ENCODE peak calls at places on chromosomes 7 and 10, in five cellular contexts. One of them, this sample, is unnamed. For H3K4me1, the result is how much of the 10 kb centered on the place peaks cover.

GRCh38 chr10:78520737-78521430 is 487.2 kb downstream of the RPS24 start:
- DNase-seq in transverse colon: no peak
- DNase-seq in A549: peak
- DNase-seq in tibial nerve: no peak
- DNase-seq in IMR-90: peak
- DNase-seq in this sample: no peak

GRCh38 chr10:110165867-110166266 is 41.5 kb upstream of the MXI1 start:
- DNase-seq in A549: no peak
- DNase-seq in tibial nerve: no peak
- DNase-seq in IMR-90: no peak
- DNase-seq in transverse colon: no peak
- DNase-seq in this sample: no peak

GRCh38 chr10:26448292-26448691 is 10.2 kb downstream of the APBB1IP start:
- DNase-seq in IMR-90: no peak
- DNase-seq in A549: no peak
- DNase-seq in tibial nerve: no peak
- DNase-seq in transverse colon: no peak
- DNase-seq in this sample: no peak

GRCh38 chr7:46571996-46572395 is 650.9 kb upstream of the IGFBP3 start:
- DNase-seq in A549: no peak
- DNase-seq in IMR-90: no peak
- DNase-seq in tibial nerve: no peak
- DNase-seq in transverse colon: no peak
- DNase-seq in this sample: no peak

GRCh38 chr7:2321020-2321419 is 6.8 kb upstream of the SNX8 start:
- DNase-seq in IMR-90: peak
- DNase-seq in tibial nerve: no peak
- DNase-seq in A549: peak
- DNase-seq in transverse colon: no peak
- DNase-seq in this sample: no peak

GRCh38 chr7:108167460-108167859 is 37.3 kb upstream of the LAMB4 start:
- DNase-seq in tibial nerve: no peak
- DNase-seq in A549: no peak
- DNase-seq in transverse colon: no peak
- DNase-seq in IMR-90: peak
- DNase-seq in this sample: no peak

GRCh38 chr10:98332623-98333269 is 64.8 kb upstream of the LOXL4 start:
- DNase-seq in tibial nerve: no peak
- DNase-seq in IMR-90: peak
- DNase-seq in A549: peak
- DNase-seq in transverse colon: no peak
- DNase-seq in this sample: no peak

GRCh38 chr7:5780801-5781496 is 514 bp downstream of the RNF216 start:
- DNase-seq in transverse colon: peak
- DNase-seq in A549: peak
- DNase-seq in tibial nerve: no peak
- DNase-seq in IMR-90: no peak
- DNase-seq in this sample: peak

GRCh38 chr10:43862756-43863155 is 214.1 kb upstream of the ZNF32 start:
- DNase-seq in IMR-90: no peak
- DNase-seq in tibial nerve: no peak
- DNase-seq in transverse colon: no peak
- DNase-seq in A549: no peak
- DNase-seq in this sample: no peak

GRCh38 chr7:132709971-132710567 is 133.8 kb upstream of the PLXNA4 start:
- DNase-seq in A549: peak
- DNase-seq in transverse colon: no peak
- DNase-seq in IMR-90: peak
- DNase-seq in tibial nerve: no peak
- DNase-seq in this sample: no peak

GRCh38 chr7:41788556-41788955 is 85.7 kb upstream of the INHBA start:
- DNase-seq in tibial nerve: no peak
- DNase-seq in transverse colon: no peak
- DNase-seq in A549: no peak
- DNase-seq in IMR-90: no peak
- DNase-seq in this sample: no peak

GRCh38 chr7:22943997-22944396 is 69.9 kb downstream of the HYCC1 start:
- DNase-seq in transverse colon: no peak
- DNase-seq in IMR-90: peak
- DNase-seq in A549: no peak
- DNase-seq in tibial nerve: no peak
- DNase-seq in this sample: no peak

GRCh38 chr7:50588937-50589336 is 23.7 kb upstream of the DDC start:
- DNase-seq in A549: peak
- DNase-seq in transverse colon: no peak
- DNase-seq in tibial nerve: no peak
- DNase-seq in IMR-90: no peak
- DNase-seq in this sample: no peak

GRCh38 chr7:100483101-100483727 is 513 bp upstream of the NYAP1 start:
- DNase-seq in IMR-90: peak
- DNase-seq in tibial nerve: no peak
- DNase-seq in transverse colon: peak
- DNase-seq in A549: peak
- DNase-seq in this sample: no peak

GRCh38 chr10:103641326-103641725 is 147.8 kb downstream of the NEURL1 start:
- DNase-seq in transverse colon: no peak
- DNase-seq in IMR-90: no peak
- DNase-seq in tibial nerve: no peak
- DNase-seq in A549: no peak
- DNase-seq in this sample: no peak

GRCh38 chr7:126185959-126186580 is 1066.7 kb downstream of the GRM8 start:
- DNase-seq in A549: no peak
- DNase-seq in transverse colon: no peak
- DNase-seq in IMR-90: no peak
- DNase-seq in tibial nerve: no peak
- DNase-seq in this sample: no peak

GRCh38 chr10:52314822-52315552 is 906 bp downstream of the DKK1 start:
- DNase-seq in A549: peak
- DNase-seq in tibial nerve: no peak
- DNase-seq in transverse colon: peak
- DNase-seq in IMR-90: peak
- DNase-seq in this sample: no peak

GRCh38 chr7:76292206-76292573 is 10.3 kb upstream of the HSPB1 start:
- DNase-seq in IMR-90: no peak
- DNase-seq in tibial nerve: no peak
- DNase-seq in transverse colon: no peak
- DNase-seq in A549: no peak
- DNase-seq in this sample: no peak

GRCh38 chr7:30684351-30684750 is 2.1 kb upstream of the CRHR2 start:
- DNase-seq in IMR-90: no peak
- DNase-seq in tibial nerve: no peak
- DNase-seq in transverse colon: no peak
- DNase-seq in A549: no peak
- DNase-seq in this sample: no peak

GRCh38 chr10:33277135-33277536 is 57.3 kb downstream of the NRP1 start:
- DNase-seq in transverse colon: no peak
- DNase-seq in IMR-90: peak
- DNase-seq in A549: peak
- DNase-seq in tibial nerve: peak
- DNase-seq in this sample: peak

GRCh38 chr10:75404335-75405200 is 3.0 kb upstream of the ZNF503 start:
- DNase-seq in transverse colon: peak
- DNase-seq in tibial nerve: no peak
- DNase-seq in IMR-90: no peak
- DNase-seq in A549: no peak
- DNase-seq in this sample: peak

GRCh38 chr10:69232252-69232651 is 12.1 kb downstream of the HKDC1 start:
- DNase-seq in tibial nerve: no peak
- DNase-seq in A549: peak
- DNase-seq in transverse colon: peak
- DNase-seq in IMR-90: peak
- DNase-seq in this sample: no peak

GRCh38 chr7:134327896-134328295 is 11.2 kb upstream of the SLC35B4 start:
- DNase-seq in IMR-90: peak
- DNase-seq in transverse colon: peak
- DNase-seq in tibial nerve: no peak
- DNase-seq in A549: peak
- DNase-seq in this sample: peak

GRCh38 chr10:34213193-34213804 is 601.8 kb downstream of the PARD3 start:
- DNase-seq in tibial nerve: no peak
- DNase-seq in A549: no peak
- DNase-seq in transverse colon: peak
- DNase-seq in IMR-90: no peak
- DNase-seq in this sample: no peak

GRCh38 chr7:6256709-6257535 is 15.5 kb downstream of the CYTH3 start:
- DNase-seq in A549: no peak
- DNase-seq in transverse colon: peak
- DNase-seq in tibial nerve: peak
- DNase-seq in IMR-90: peak
- DNase-seq in this sample: no peak

GRCh38 chr7:30238721-30239441 is 45.5 kb upstream of the ZNRF2 start:
- DNase-seq in A549: peak
- DNase-seq in tibial nerve: peak
- DNase-seq in transverse colon: peak
- DNase-seq in IMR-90: no peak
- DNase-seq in this sample: peak

GRCh38 chr7:1242601-1243289 is 10.1 kb downstream of the UNCX start:
- DNase-seq in transverse colon: no peak
- DNase-seq in tibial nerve: no peak
- DNase-seq in IMR-90: no peak
- DNase-seq in A549: no peak
- DNase-seq in this sample: no peak

GRCh38 chr7:130273081-130273699 is 6.5 kb downstream of the CPA2 start:
- DNase-seq in transverse colon: no peak
- DNase-seq in IMR-90: peak
- DNase-seq in A549: no peak
- DNase-seq in tibial nerve: no peak
- DNase-seq in this sample: no peak

GRCh38 chr7:75756340-75757297 is 15.4 kb downstream of the CCL26 start:
- DNase-seq in A549: peak
- DNase-seq in IMR-90: peak
- DNase-seq in tibial nerve: no peak
- DNase-seq in transverse colon: no peak
- DNase-seq in this sample: no peak

GRCh38 chr7:100371561-100372171 is 1.6 kb upstream of the PILRA start:
- DNase-seq in A549: no peak
- DNase-seq in transverse colon: no peak
- DNase-seq in IMR-90: no peak
- DNase-seq in tibial nerve: no peak
- DNase-seq in this sample: no peak

GRCh38 chr10:97821308-97822038 is 28.2 kb upstream of the GOLGA7B start:
- DNase-seq in IMR-90: no peak
- DNase-seq in tibial nerve: no peak
- DNase-seq in A549: no peak
- DNase-seq in transverse colon: no peak
- DNase-seq in this sample: no peak

GRCh38 chr7:4794591-4795350 is 19.3 kb downstream of the AP5Z1 start:
- DNase-seq in tibial nerve: no peak
- DNase-seq in A549: no peak
- DNase-seq in transverse colon: no peak
- DNase-seq in IMR-90: no peak
- DNase-seq in this sample: no peak

GRCh38 chr7:14340415-14341079 is 351.1 kb upstream of the ETV1 start:
- DNase-seq in A549: no peak
- DNase-seq in tibial nerve: no peak
- DNase-seq in transverse colon: no peak
- DNase-seq in IMR-90: no peak
- DNase-seq in this sample: no peak

GRCh38 chr7:55484241-55484640 is 88.1 kb downstream of the VOPP1 start:
- DNase-seq in tibial nerve: no peak
- DNase-seq in transverse colon: no peak
- DNase-seq in A549: no peak
- DNase-seq in IMR-90: no peak
- DNase-seq in this sample: no peak

GRCh38 chr7:74288034-74288881 is 949 bp upstream of the CLIP2 start:
- DNase-seq in tibial nerve: no peak
- DNase-seq in IMR-90: no peak
- DNase-seq in A549: no peak
- DNase-seq in transverse colon: no peak
- DNase-seq in this sample: no peak
- TF ChIP-seq POLR2A in tibial nerve: no peak
- TF ChIP-seq POLR2A in IMR-90: no peak
- TF ChIP-seq POLR2A in A549: no peak
- TF ChIP-seq POLR2A in transverse colon: peak
- TF ChIP-seq POLR2A in this sample: no peak

DNA sequence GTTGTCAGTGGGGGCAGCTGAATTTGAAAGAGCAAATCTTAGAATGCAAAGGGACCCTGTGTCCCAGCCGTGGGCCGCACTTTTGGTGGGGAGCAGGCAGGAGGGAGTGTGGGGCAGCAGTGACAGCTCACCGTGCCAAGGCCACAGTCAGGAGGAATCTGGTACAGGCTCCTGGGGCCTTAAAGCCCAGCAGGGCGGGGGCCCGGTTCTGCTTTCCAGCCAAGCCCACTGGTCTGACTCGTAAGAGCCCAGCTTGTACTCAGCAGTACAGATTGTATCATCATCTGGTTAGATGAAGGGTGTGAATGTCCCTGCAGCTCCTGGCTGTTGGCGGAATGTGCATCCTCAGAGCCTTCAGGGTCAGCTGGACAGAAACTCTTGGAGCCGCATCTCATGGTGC is 30.5 kb upstream of the TRIM8 start:
- DNase-seq in transverse colon: no peak
- DNase-seq in A549: no peak
- DNase-seq in tibial nerve: no peak
- DNase-seq in IMR-90: peak
- DNase-seq in this sample: no peak
- H3K4me1 ChIP-seq in transverse colon: under half
- H3K4me1 ChIP-seq in A549: under half
- H3K4me1 ChIP-seq in tibial nerve: under half
- H3K4me1 ChIP-seq in IMR-90: under half
- H3K4me1 ChIP-seq in this sample: under half

GRCh38 chr10:72085166-72085565 is 3.2 kb downstream of the SPOCK2 start:
- DNase-seq in A549: no peak
- DNase-seq in IMR-90: no peak
- DNase-seq in tibial nerve: no peak
- DNase-seq in transverse colon: no peak
- DNase-seq in this sample: no peak
- H3K27ac ChIP-seq in A549: no peak
- H3K27ac ChIP-seq in IMR-90: no peak
- H3K27ac ChIP-seq in tibial nerve: no peak
- H3K27ac ChIP-seq in transverse colon: no peak
- H3K27ac ChIP-seq in this sample: no peak

DNA sequence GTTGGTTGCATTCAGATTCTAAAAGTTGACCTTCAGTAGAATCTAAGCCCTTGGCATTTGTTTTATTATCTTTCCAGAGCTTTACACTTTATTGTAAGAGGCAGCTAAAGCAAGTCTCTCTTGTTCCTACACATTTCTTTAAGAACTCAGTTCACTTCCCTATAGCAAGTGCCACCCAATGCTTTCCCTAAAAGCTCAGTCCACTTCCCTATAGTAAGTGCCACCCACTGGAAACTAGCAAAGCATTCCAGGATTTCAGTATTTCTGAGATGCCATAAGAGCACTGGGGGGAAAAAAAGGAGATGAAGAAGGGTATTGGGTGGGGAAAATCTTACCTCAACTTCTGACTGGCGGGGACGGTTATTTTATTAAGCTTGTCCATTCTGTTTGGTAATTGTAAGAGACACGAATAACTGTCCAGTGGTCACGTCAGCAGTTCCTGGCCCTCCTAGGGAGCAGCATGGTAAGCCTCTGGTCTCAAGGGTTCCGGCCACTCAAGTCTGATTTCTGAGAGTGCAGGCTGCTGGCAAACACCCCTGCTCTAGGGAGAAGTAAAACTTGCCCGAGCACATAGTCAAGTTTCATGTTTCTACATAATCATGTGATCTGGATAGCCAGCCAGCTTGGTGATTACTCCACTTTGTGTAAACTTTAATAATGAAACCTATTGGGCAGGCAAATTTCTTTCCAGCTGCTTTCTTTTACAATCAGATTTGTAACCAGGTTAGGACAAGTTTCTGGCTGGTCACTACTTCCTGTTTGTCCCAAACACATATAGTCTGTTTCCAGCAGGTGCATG is at the start of gene BLNK:
- DNase-seq in transverse colon: peak
- DNase-seq in A549: no peak
- DNase-seq in tibial nerve: peak
- DNase-seq in IMR-90: peak
- DNase-seq in this sample: peak
- TF ChIP-seq POLR2A in transverse colon: peak
- TF ChIP-seq POLR2A in A549: no peak
- TF ChIP-seq POLR2A in tibial nerve: no peak
- TF ChIP-seq POLR2A in IMR-90: no peak
- TF ChIP-seq POLR2A in this sample: no peak

This sample was measured in adrenal gland.